ENCODE peak calls at places on chromosomes 16 and 17, in nine cellular contexts. U, R, W, P, I, Q, V, N and O are unnamed samples.
A peak's percentile ranks its signal among the peaks of the same experiment; 100 is the strongest.

GRCh38 chr16:81539009-81539820 is 94.6 kb downstream of the CMIP start:
- DNase-seq in U (no peak), R (no peak), W (no peak), P (no peak), I (no peak), Q (peak; percentile 31), V (no peak), N (no peak), O (no peak)

GRCh38 chr17:28720247-28720996 is 637 bp downstream of the RPL23A start:
- DNase-seq in U (no peak), R (no peak), W (no peak), P (no peak), I (no peak), Q (no peak), V (no peak), N (no peak), O (no peak)

GRCh38 chr16:19289805-19290490 is 4.4 kb downstream of the CLEC19A start:
- DNase-seq in U (no peak), R (no peak), W (no peak), P (no peak), I (no peak), Q (no peak), V (no peak), N (no peak), O (no peak)

GRCh38 chr17:61574542-61575351 is 16.3 kb downstream of the NACA2 start:
- DNase-seq in U (no peak), R (no peak), W (peak; percentile 73), P (no peak), I (no peak), Q (no peak), V (no peak), N (no peak), O (no peak)

GRCh38 chr16:19356024-19356952 is 61.4 kb upstream of the TMC5 start:
- DNase-seq in U (no peak), R (no peak), W (no peak), P (no peak), I (no peak), Q (no peak), V (no peak), N (no peak), O (no peak)

GRCh38 chr17:19747159-19747719 is 859 bp downstream of the ALDH3A1 start:
- DNase-seq in U (no peak), R (no peak), W (no peak), P (no peak), I (no peak), Q (no peak), V (no peak), N (no peak), O (no peak)

GRCh38 chr16:85090873-85091521 is 21.3 kb downstream of the CIBAR2 start:
- DNase-seq in U (no peak), R (no peak), W (no peak), P (no peak), I (no peak), Q (no peak), V (no peak), N (no peak), O (no peak)

GRCh38 chr17:52149626-52150025 is 8.9 kb downstream of the CA10 start:
- DNase-seq in U (no peak), R (no peak), W (no peak), P (no peak), I (no peak), Q (no peak), V (no peak), N (no peak), O (no peak)

GRCh38 chr16:69522041-69522578 is 43.7 kb upstream of the NFAT5 start:
- DNase-seq in U (no peak), R (no peak), W (no peak), P (no peak), I (no peak), Q (no peak), V (no peak), N (no peak), O (no peak)

GRCh38 chr16:8958344-8958808 is 5.3 kb downstream of the USP7 start:
- DNase-seq in U (no peak), R (no peak), W (peak; percentile 86), P (no peak), I (no peak), Q (peak; percentile 79), V (no peak), N (peak; percentile 55), O (no peak)

GRCh38 chr16:86038923-86039310 is 140.0 kb downstream of the IRF8 start:
- DNase-seq in U (no peak), R (no peak), W (no peak), P (no peak), I (no peak), Q (no peak), V (no peak), N (no peak), O (no peak)

GRCh38 chr17:67152824-67153223 is 92.2 kb downstream of the HELZ start:
- DNase-seq in U (no peak), R (no peak), W (no peak), P (no peak), I (no peak), Q (no peak), V (no peak), N (no peak), O (no peak)

GRCh38 chr17:58513913-58514794 is at the start of gene MTMR4:
- DNase-seq in U (peak; percentile 88), R (peak; percentile 69), W (peak; percentile 82), P (peak; percentile 55), I (peak; percentile 84), Q (peak; percentile 94), V (peak; percentile 88), N (peak; percentile 91), O (peak; percentile 86)

GRCh38 chr17:80819422-80820164 is 172.0 kb upstream of the CHMP6 start:
- DNase-seq in U (no peak), R (no peak), W (no peak), P (no peak), I (no peak), Q (peak; percentile 54), V (peak; percentile 58), N (no peak), O (peak; percentile 61)

GRCh38 chr17:19270951-19271611 is 33.9 kb downstream of the EPN2 start:
- DNase-seq in U (no peak), R (no peak), W (no peak), P (no peak), I (no peak), Q (no peak), V (no peak), N (peak; percentile 69), O (no peak)

GRCh38 chr17:42459256-42459982 is 741 bp downstream of the ATP6V0A1 start:
- DNase-seq in U (peak; percentile 68), R (peak; percentile 12), W (peak; percentile 60), P (no peak), I (no peak), Q (peak; percentile 84), V (peak; percentile 72), N (peak; percentile 58), O (peak; percentile 81)

GRCh38 chr17:41917957-41918391 is 777 bp downstream of the ACLY start:
- DNase-seq in U (peak; percentile 14), R (peak; percentile 31), W (peak; percentile 58), P (peak; percentile 8), I (no peak), Q (peak; percentile 89), V (peak; percentile 82), N (peak; percentile 83), O (peak; percentile 71)

GRCh38 chr16:85574672-85575475 is 38.2 kb upstream of the GSE1 start:
- DNase-seq in U (no peak), R (no peak), W (no peak), P (no peak), I (no peak), Q (no peak), V (no peak), N (no peak), O (no peak)

GRCh38 chr17:82004485-82005455 is 17.9 kb downstream of the CENPX start:
- DNase-seq in U (no peak), R (no peak), W (no peak), P (no peak), I (no peak), Q (no peak), V (no peak), N (no peak), O (no peak)

GRCh38 chr16:22099256-22099975 is 7.1 kb downstream of the VWA3A start:
- DNase-seq in U (no peak), R (no peak), W (no peak), P (no peak), I (no peak), Q (no peak), V (no peak), N (no peak), O (no peak)

GRCh38 chr17:41802961-41803682 is 8.6 kb downstream of the P3H4 start:
- DNase-seq in U (no peak), R (no peak), W (no peak), P (no peak), I (no peak), Q (no peak), V (no peak), N (no peak), O (no peak)

GRCh38 chr16:80273635-80274538 is 266.9 kb upstream of the DYNLRB2 start:
- DNase-seq in U (no peak), R (no peak), W (peak; percentile 67), P (no peak), I (no peak), Q (no peak), V (no peak), N (no peak), O (no peak)

GRCh38 chr17:63686138-63686685 is 13.7 kb downstream of the LIMD2 start:
- DNase-seq in U (no peak), R (no peak), W (no peak), P (no peak), I (no peak), Q (no peak), V (no peak), N (no peak), O (no peak)

GRCh38 chr16:20799599-20799998 is 6.7 kb downstream of the ERI2 start:
- DNase-seq in U (no peak), R (no peak), W (no peak), P (no peak), I (no peak), Q (no peak), V (no peak), N (no peak), O (no peak)

GRCh38 chr16:55668337-55669281 is 12.8 kb downstream of the SLC6A2 start:
- DNase-seq in U (no peak), R (no peak), W (peak; percentile 45), P (no peak), I (no peak), Q (peak; percentile 57), V (no peak), N (no peak), O (no peak)

GRCh38 chr17:63659850-63660249 is 37.6 kb downstream of the MAP3K3 start:
- DNase-seq in U (no peak), R (no peak), W (no peak), P (no peak), I (no peak), Q (no peak), V (no peak), N (no peak), O (no peak)

GRCh38 chr17:45946841-45947256 is 52.2 kb upstream of the STH start:
- DNase-seq in U (peak; percentile 89), R (no peak), W (no peak), P (no peak), I (no peak), Q (no peak), V (no peak), N (no peak), O (no peak)

GRCh38 chr17:40168262-40168832 is 8.9 kb upstream of the RAPGEFL1 start:
- DNase-seq in U (peak; percentile 58), R (no peak), W (peak; percentile 73), P (no peak), I (no peak), Q (no peak), V (no peak), N (no peak), O (no peak)

GRCh38 chr17:4789701-4789950 is 862 bp downstream of the GLTPD2 start:
- DNase-seq in U (no peak), R (no peak), W (no peak), P (no peak), I (no peak), Q (no peak), V (no peak), N (no peak), O (no peak)

GRCh38 chr17:1147664-1148063 is 32.1 kb downstream of the ABR start:
- DNase-seq in U (peak; percentile 48), R (no peak), W (peak; percentile 31), P (no peak), I (peak; percentile 64), Q (no peak), V (no peak), N (no peak), O (no peak)

GRCh38 chr16:4327782-4328579 is 12.1 kb downstream of the GLIS2 start:
- DNase-seq in U (peak; percentile 65), R (peak; percentile 63), W (peak; percentile 79), P (no peak), I (no peak), Q (peak; percentile 91), V (peak; percentile 88), N (peak; percentile 87), O (peak; percentile 88)